ENCODE peak calls at places on chromosome 13, in four cellular contexts. A is A549, D is psoas muscle, L is cardiac muscle cell. U is an unnamed sample.
A peak's percentile ranks its signal among the peaks of the same experiment; 100 is the strongest.

GRCh38 chr13:33893559-33893958 is 75.6 kb downstream of the RFC3 start:
- DNase-seq in A (no peak), D (no peak), L (no peak), U (no peak)

GRCh38 chr13:42110410-42111155 is 62.1 kb downstream of the DGKH start:
- DNase-seq in A (peak; percentile 36), D (no peak), L (peak; percentile 61), U (no peak)

GRCh38 chr13:106922384-106922783 is 354.4 kb upstream of the ARGLU1 start:
- DNase-seq in A (no peak), D (no peak), L (peak; percentile 57), U (no peak)

GRCh38 chr13:21661097-21661496 is 9.8 kb upstream of the FGF9 start:
- DNase-seq in A (no peak), D (no peak), L (no peak), U (no peak)

GRCh38 chr13:91347996-91348905 is 764 bp downstream of the MIR17HG start:
- DNase-seq in A (peak; percentile 48), D (peak; percentile 53), L (peak; percentile 91), U (peak; percentile 66)

GRCh38 chr13:110520431-110521295 is 40.9 kb downstream of the RAB20 start:
- DNase-seq in A (no peak), D (peak; percentile 86), L (no peak), U (peak; percentile 94)

GRCh38 chr13:46382224-46382623 is 4.8 kb downstream of the RUBCNL start:
- DNase-seq in A (no peak), D (no peak), L (no peak), U (no peak)

GRCh38 chr13:98784666-98785065 is 32.2 kb upstream of the SLC15A1 start:
- DNase-seq in A (no peak), D (no peak), L (no peak), U (no peak)

GRCh38 chr13:41960195-41960699 is 662 bp downstream of the VWA8 start:
- DNase-seq in A (peak; percentile 16), D (no peak), L (peak; percentile 59), U (no peak)

GRCh38 chr13:85828094-85828684 is 29.0 kb upstream of the SLITRK6 start:
- DNase-seq in A (peak; percentile 1), D (no peak), L (peak; percentile 56), U (no peak)

GRCh38 chr13:45362939-45363338 is 22.0 kb upstream of the TPT1 start:
- DNase-seq in A (no peak), D (no peak), L (no peak), U (no peak)

GRCh38 chr13:20241593-20241992 is 9.5 kb upstream of the GJB6 start:
- DNase-seq in A (no peak), D (no peak), L (no peak), U (no peak)

GRCh38 chr13:33730147-33730546 is 87.8 kb upstream of the RFC3 start:
- DNase-seq in A (no peak), D (no peak), L (no peak), U (no peak)

GRCh38 chr13:27792393-27793218 is at the start of gene GSX1:
- DNase-seq in A (peak; percentile 13), D (peak; percentile 51), L (peak; percentile 95), U (peak; percentile 85)

GRCh38 chr13:30125422-30126073 is 181.8 kb downstream of the KATNAL1 start:
- DNase-seq in A (peak; percentile 31), D (no peak), L (no peak), U (no peak)

GRCh38 chr13:22357132-22357531 is 686.3 kb downstream of the FGF9 start:
- DNase-seq in A (no peak), D (no peak), L (peak; percentile 34), U (no peak)

GRCh38 chr13:43333176-43333575 is 309.8 kb downstream of the DNAJC15 start:
- DNase-seq in A (no peak), D (no peak), L (no peak), U (no peak)

GRCh38 chr13:27977476-27978300 is 8.6 kb upstream of the CDX2 start:
- DNase-seq in A (no peak), D (no peak), L (no peak), U (no peak)

GRCh38 chr13:48066310-48066989 is 28.5 kb downstream of the MED4 start:
- DNase-seq in A (no peak), D (no peak), L (no peak), U (no peak)

GRCh38 chr13:26538363-26539317 is 18.8 kb upstream of the WASF3 start:
- DNase-seq in A (no peak), D (no peak), L (no peak), U (no peak)

GRCh38 chr13:38872693-38873092 is 117.9 kb downstream of the STOML3 start:
- DNase-seq in A (peak; percentile 9), D (peak; percentile 25), L (peak; percentile 74), U (no peak)

GRCh38 chr13:44267966-44268365 is 105.7 kb upstream of the SERP2 start:
- DNase-seq in A (no peak), D (no peak), L (no peak), U (no peak)

GRCh38 chr13:83878691-83879410 is 3.4 kb downstream of the SLITRK1 start:
- DNase-seq in A (no peak), D (no peak), L (peak; percentile 28), U (no peak)

GRCh38 chr13:25678398-25678797 is 306.6 kb downstream of the ATP8A2 start:
- DNase-seq in A (no peak), D (no peak), L (no peak), U (no peak)

GRCh38 chr13:23466144-23467002 is 32.9 kb upstream of the SACS start:
- DNase-seq in A (peak; percentile 41), D (peak; percentile 71), L (peak; percentile 83), U (peak; percentile 77)

GRCh38 chr13:28805193-28805819 is 14.8 kb upstream of the MTUS2 start:
- DNase-seq in A (no peak), D (no peak), L (peak; percentile 12), U (peak; percentile 71)

DNA sequence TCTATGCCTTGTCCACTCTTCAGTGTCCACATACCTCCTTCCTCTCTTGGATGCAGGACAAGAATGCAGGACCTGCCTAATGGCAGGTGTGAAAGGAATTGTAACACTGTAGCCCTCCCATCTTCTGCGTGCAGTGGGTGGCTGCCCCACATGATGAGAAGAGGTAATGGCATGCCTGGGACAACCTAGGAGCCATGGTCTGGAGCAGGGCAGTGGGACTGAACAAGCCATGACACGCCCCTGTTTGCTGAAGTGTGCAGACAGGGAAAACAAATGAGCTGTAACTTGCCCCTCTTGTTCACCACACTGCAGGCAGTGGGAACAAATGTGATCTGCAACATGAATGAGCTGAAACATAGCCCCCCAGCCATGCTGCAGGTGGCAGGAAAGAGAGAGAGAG is 192.2 kb downstream of the PCDH17 start:
- DNase-seq in A (no peak), D (no peak), L (no peak), U (no peak)
- H3K9me3 ChIP-seq in A (no peaks in the 10 kb centered on the region), D (no peaks in the 10 kb centered on the region), L (no peaks in the 10 kb centered on the region), U (peaks cover 1% of the 10 kb centered on the region)

GRCh38 chr13:60261432-60262351 is 98.0 kb upstream of the DIAPH3 start:
- DNase-seq in A (no peak), D (no peak), L (peak; percentile 4), U (no peak)

GRCh38 chr13:60265566-60265965 is 101.8 kb upstream of the DIAPH3 start:
- DNase-seq in A (no peak), D (no peak), L (no peak), U (no peak)

GRCh38 chr13:60268203-60268555 is 104.5 kb upstream of the DIAPH3 start:
- DNase-seq in A (no peak), D (no peak), L (peak; percentile 3), U (no peak)

GRCh38 chr13:60267498-60268202 is 103.9 kb upstream of the DIAPH3 start:
- DNase-seq in A (no peak), D (no peak), L (peak; percentile 70), U (no peak)
- H3K4me3 ChIP-seq in A (peak overlapping the region; percentile 68), D (peak overlapping the region; percentile 58), L (peak overlapping the region; percentile 40), U (peak overlapping the region; percentile 44)

DNA sequence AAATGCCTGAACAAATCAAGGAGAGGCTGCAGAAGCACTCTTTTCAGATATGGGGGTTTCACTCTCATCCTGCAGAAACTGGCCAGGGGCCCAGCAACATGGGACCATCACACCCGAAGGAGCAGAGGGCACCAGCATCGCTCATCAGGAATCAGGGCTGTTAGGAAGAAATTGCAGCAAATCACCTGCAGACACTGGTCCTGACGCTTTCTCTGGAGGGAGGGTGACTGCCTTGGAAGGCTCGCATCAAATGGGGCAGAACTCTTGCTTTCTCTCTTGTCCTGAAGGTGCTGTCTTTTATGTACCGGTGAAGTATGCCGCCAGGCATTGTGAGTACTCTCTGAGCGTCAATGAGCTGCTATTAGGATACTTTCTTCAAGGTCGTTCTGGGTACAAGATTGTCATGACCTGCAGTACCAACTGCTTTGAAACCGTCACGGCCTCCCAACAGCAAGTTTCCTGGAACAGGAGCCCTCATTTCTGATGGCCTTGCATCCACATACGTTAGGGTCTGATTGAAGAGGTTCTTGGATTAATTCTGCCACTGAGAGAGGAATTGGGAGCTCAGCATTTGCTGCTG is 155.7 kb upstream of the SOX1 start:
- DNase-seq in A (no peak), D (no peak), L (no peak), U (no peak)
- H3K9me3 ChIP-seq in A (no peaks in the 10 kb centered on the region), D (no peaks in the 10 kb centered on the region), L (no peaks in the 10 kb centered on the region), U (no peaks in the 10 kb centered on the region)

GRCh38 chr13:93226065-93226622 is 463 bp upstream of the GPC6 start:
- DNase-seq in A (no peak), D (no peak), L (peak; percentile 12), U (no peak)
- H3K4me3 ChIP-seq in A (peak overlapping the region; percentile 63), D (peak overlapping the region; percentile 59), L (peak overlapping the region; percentile 84), U (peak overlapping the region; percentile 31)

DNA sequence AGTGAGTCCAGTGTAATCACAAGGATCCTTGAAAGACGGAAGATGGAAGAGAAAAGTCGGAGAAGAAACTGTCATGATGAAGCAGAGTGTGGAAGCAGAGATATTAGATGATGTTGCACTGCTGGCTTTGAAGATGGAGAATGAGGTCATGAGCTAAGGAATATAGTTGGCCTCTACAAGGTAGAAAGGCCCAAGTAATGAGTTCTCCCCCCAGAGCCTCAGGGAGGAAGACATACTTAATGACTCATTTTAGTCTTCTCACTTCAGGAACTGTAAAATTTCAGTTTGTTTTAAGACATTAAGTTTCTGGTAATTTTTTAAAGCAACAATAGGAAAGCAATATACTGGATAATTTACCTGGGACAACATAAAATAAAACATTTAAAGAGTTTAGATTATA is 1331.5 kb upstream of the PCDH20 start:
- DNase-seq in A (no peak), D (no peak), L (no peak), U (no peak)
- H3K9me3 ChIP-seq in A (no peaks in the 10 kb centered on the region), D (no peaks in the 10 kb centered on the region), L (no peaks in the 10 kb centered on the region), U (no peaks in the 10 kb centered on the region)

GRCh38 chr13:50422181-50423148 is 407.2 kb downstream of the KCNRG start:
- DNase-seq in A (no peak), D (no peak), L (no peak), U (no peak)
- H3K4me3 ChIP-seq in A (no peak overlapping the region), D (no peak overlapping the region), L (no peak overlapping the region), U (no peak overlapping the region)

GRCh38 chr13:63605403-63605802 is 2189.8 kb upstream of the PCDH20 start:
- DNase-seq in A (no peak), D (no peak), L (no peak), U (no peak)
- H3K9me3 ChIP-seq in A (no peaks in the 10 kb centered on the region), D (peaks cover 12% of the 10 kb centered on the region), L (no peaks in the 10 kb centered on the region), U (peaks cover 8% of the 10 kb centered on the region)